ENCODE peak calls at places on chromosomes 5 and 9, in ten cellular contexts. One of them, this sample, is unnamed.

GRCh38 chr5:21663082-21663481 is 1190.1 kb downstream of the CDH12 start:
- DNase-seq in GM12878: no peak
- DNase-seq in HFFc6: no peak
- DNase-seq in left lung: no peak
- DNase-seq in tibial nerve: no peak
- DNase-seq in sigmoid colon: no peak
- DNase-seq in right atrium auricular region: no peak
- DNase-seq in HCT116: no peak
- DNase-seq in Calu3: no peak
- DNase-seq in cardiac fibroblast: no peak
- DNase-seq in this sample: no peak

GRCh38 chr5:134586866-134587524 is 45.6 kb downstream of the SAR1B start:
- DNase-seq in GM12878: peak; percentile 45
- DNase-seq in HFFc6: peak; percentile 72
- DNase-seq in left lung: peak; percentile 94
- DNase-seq in tibial nerve: peak; percentile 86
- DNase-seq in sigmoid colon: peak; percentile 87
- DNase-seq in right atrium auricular region: peak; percentile 84
- DNase-seq in HCT116: peak; percentile 85
- DNase-seq in Calu3: peak; percentile 97
- DNase-seq in cardiac fibroblast: peak; percentile 84
- DNase-seq in this sample: peak; percentile 86

GRCh38 chr5:81202652-81203051 is 30.5 kb upstream of the CKMT2 start:
- DNase-seq in GM12878: no peak
- DNase-seq in HFFc6: no peak
- DNase-seq in left lung: no peak
- DNase-seq in tibial nerve: no peak
- DNase-seq in sigmoid colon: no peak
- DNase-seq in right atrium auricular region: no peak
- DNase-seq in HCT116: no peak
- DNase-seq in Calu3: no peak
- DNase-seq in cardiac fibroblast: peak; percentile 6
- DNase-seq in this sample: peak; percentile 21

GRCh38 chr5:125370486-125370885 is 624.0 kb upstream of the ZNF608 start:
- DNase-seq in GM12878: no peak
- DNase-seq in HFFc6: no peak
- DNase-seq in left lung: no peak
- DNase-seq in tibial nerve: no peak
- DNase-seq in sigmoid colon: no peak
- DNase-seq in right atrium auricular region: no peak
- DNase-seq in HCT116: no peak
- DNase-seq in Calu3: no peak
- DNase-seq in cardiac fibroblast: no peak
- DNase-seq in this sample: no peak

GRCh38 chr5:5532306-5533076 is 110.0 kb downstream of the ICE1 start:
- DNase-seq in GM12878: no peak
- DNase-seq in HFFc6: no peak
- DNase-seq in left lung: no peak
- DNase-seq in tibial nerve: no peak
- DNase-seq in sigmoid colon: no peak
- DNase-seq in right atrium auricular region: no peak
- DNase-seq in HCT116: no peak
- DNase-seq in Calu3: no peak
- DNase-seq in cardiac fibroblast: no peak
- DNase-seq in this sample: no peak

GRCh38 chr5:148999741-149000140 is 63.1 kb downstream of the SH3TC2 start:
- DNase-seq in GM12878: no peak
- DNase-seq in HFFc6: no peak
- DNase-seq in left lung: no peak
- DNase-seq in tibial nerve: no peak
- DNase-seq in sigmoid colon: no peak
- DNase-seq in right atrium auricular region: no peak
- DNase-seq in HCT116: no peak
- DNase-seq in Calu3: no peak
- DNase-seq in cardiac fibroblast: no peak
- DNase-seq in this sample: no peak

GRCh38 chr5:37710965-37711364 is 128.9 kb downstream of the GDNF start:
- DNase-seq in GM12878: no peak
- DNase-seq in HFFc6: peak; percentile 18
- DNase-seq in left lung: no peak
- DNase-seq in tibial nerve: no peak
- DNase-seq in sigmoid colon: no peak
- DNase-seq in right atrium auricular region: no peak
- DNase-seq in HCT116: no peak
- DNase-seq in Calu3: no peak
- DNase-seq in cardiac fibroblast: peak; percentile 43
- DNase-seq in this sample: no peak

GRCh38 chr9:136308262-136309053 is 4.6 kb upstream of the CCDC187 start:
- DNase-seq in GM12878: no peak
- DNase-seq in HFFc6: no peak
- DNase-seq in left lung: no peak
- DNase-seq in tibial nerve: no peak
- DNase-seq in sigmoid colon: no peak
- DNase-seq in right atrium auricular region: no peak
- DNase-seq in HCT116: no peak
- DNase-seq in Calu3: no peak
- DNase-seq in cardiac fibroblast: no peak
- DNase-seq in this sample: no peak

GRCh38 chr5:55572600-55572999 is 37.8 kb upstream of the PLPP1 start:
- DNase-seq in GM12878: no peak
- DNase-seq in HFFc6: no peak
- DNase-seq in left lung: no peak
- DNase-seq in tibial nerve: no peak
- DNase-seq in sigmoid colon: no peak
- DNase-seq in right atrium auricular region: no peak
- DNase-seq in HCT116: no peak
- DNase-seq in Calu3: no peak
- DNase-seq in cardiac fibroblast: no peak
- DNase-seq in this sample: no peak

GRCh38 chr5:132684496-132684895 is 10.7 kb downstream of the IL4 start:
- DNase-seq in GM12878: no peak
- DNase-seq in HFFc6: no peak
- DNase-seq in left lung: no peak
- DNase-seq in tibial nerve: no peak
- DNase-seq in sigmoid colon: no peak
- DNase-seq in right atrium auricular region: no peak
- DNase-seq in HCT116: no peak
- DNase-seq in Calu3: no peak
- DNase-seq in cardiac fibroblast: no peak
- DNase-seq in this sample: no peak

GRCh38 chr5:176625966-176626875 is 4.1 kb downstream of the SNCB start:
- DNase-seq in GM12878: no peak
- DNase-seq in HFFc6: no peak
- DNase-seq in left lung: no peak
- DNase-seq in tibial nerve: no peak
- DNase-seq in sigmoid colon: no peak
- DNase-seq in right atrium auricular region: no peak
- DNase-seq in HCT116: no peak
- DNase-seq in Calu3: peak; percentile 42
- DNase-seq in cardiac fibroblast: no peak
- DNase-seq in this sample: no peak

GRCh38 chr5:62886603-62887315 is 308.1 kb downstream of the LRRC70 start:
- DNase-seq in GM12878: no peak
- DNase-seq in HFFc6: no peak
- DNase-seq in left lung: no peak
- DNase-seq in tibial nerve: no peak
- DNase-seq in sigmoid colon: no peak
- DNase-seq in right atrium auricular region: no peak
- DNase-seq in HCT116: no peak
- DNase-seq in Calu3: peak; percentile 3
- DNase-seq in cardiac fibroblast: peak; percentile 1
- DNase-seq in this sample: no peak

GRCh38 chr9:133031130-133031422 is 279 bp downstream of the GTF3C5 start:
- DNase-seq in GM12878: no peak
- DNase-seq in HFFc6: no peak
- DNase-seq in left lung: no peak
- DNase-seq in tibial nerve: no peak
- DNase-seq in sigmoid colon: no peak
- DNase-seq in right atrium auricular region: no peak
- DNase-seq in HCT116: no peak
- DNase-seq in Calu3: no peak
- DNase-seq in cardiac fibroblast: no peak
- DNase-seq in this sample: no peak

GRCh38 chr9:16217933-16218830 is 652.3 kb downstream of the BNC2 start:
- DNase-seq in GM12878: no peak
- DNase-seq in HFFc6: no peak
- DNase-seq in left lung: no peak
- DNase-seq in tibial nerve: no peak
- DNase-seq in sigmoid colon: no peak
- DNase-seq in right atrium auricular region: no peak
- DNase-seq in HCT116: no peak
- DNase-seq in Calu3: no peak
- DNase-seq in cardiac fibroblast: no peak
- DNase-seq in this sample: no peak

GRCh38 chr5:140801494-140801841 is 611 bp downstream of the PCDHA3 start:
- DNase-seq in GM12878: no peak
- DNase-seq in HFFc6: no peak
- DNase-seq in left lung: no peak
- DNase-seq in tibial nerve: peak; percentile 11
- DNase-seq in sigmoid colon: no peak
- DNase-seq in right atrium auricular region: no peak
- DNase-seq in HCT116: no peak
- DNase-seq in Calu3: no peak
- DNase-seq in cardiac fibroblast: peak; percentile 9
- DNase-seq in this sample: no peak
- TF ChIP-seq CTCF in GM12878: no peak
- TF ChIP-seq CTCF in HFFc6: peak; percentile 13
- TF ChIP-seq CTCF in left lung: peak; percentile 10
- TF ChIP-seq CTCF in tibial nerve: peak; percentile 16
- TF ChIP-seq CTCF in sigmoid colon: no peak
- TF ChIP-seq CTCF in right atrium auricular region: no peak
- TF ChIP-seq CTCF in HCT116: no peak
- TF ChIP-seq CTCF in Calu3: no peak
- TF ChIP-seq CTCF in cardiac fibroblast: no peak
- TF ChIP-seq CTCF in this sample: no peak

DNA sequence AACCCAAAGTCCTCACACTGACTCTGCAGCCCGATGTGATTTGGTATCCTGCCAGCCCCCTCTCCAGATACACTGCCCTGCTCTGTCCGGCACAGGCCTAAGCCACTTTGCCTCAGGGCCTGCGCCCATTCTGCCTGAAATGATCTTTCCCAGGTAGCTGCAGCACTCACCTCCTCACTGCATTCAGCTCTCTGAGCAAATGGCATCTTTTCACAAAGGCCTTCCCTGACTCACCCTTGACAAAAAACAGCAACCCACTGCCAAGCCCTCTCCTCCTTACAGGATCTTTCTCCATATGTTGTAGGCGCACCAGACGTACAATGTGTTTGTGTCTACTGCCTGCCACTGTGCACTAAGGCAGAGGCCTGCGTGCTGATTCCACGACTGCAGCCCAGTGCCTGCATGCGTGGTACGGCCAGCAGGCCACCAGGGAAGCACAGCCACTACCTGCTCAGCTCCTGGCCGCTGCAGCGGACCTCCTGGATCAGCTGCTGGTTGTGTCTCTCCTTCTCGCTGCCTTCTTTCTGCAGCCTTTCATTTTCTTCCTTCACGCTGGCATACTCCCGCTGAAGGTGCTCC is 171.2 kb downstream of the CDK5RAP2 start:
- DNase-seq in GM12878: no peak
- DNase-seq in HFFc6: no peak
- DNase-seq in left lung: no peak
- DNase-seq in tibial nerve: no peak
- DNase-seq in sigmoid colon: no peak
- DNase-seq in right atrium auricular region: no peak
- DNase-seq in HCT116: no peak
- DNase-seq in Calu3: no peak
- DNase-seq in cardiac fibroblast: no peak
- DNase-seq in this sample: no peak
- TF ChIP-seq CTCF in GM12878: no peak
- TF ChIP-seq CTCF in HFFc6: no peak
- TF ChIP-seq CTCF in left lung: no peak
- TF ChIP-seq CTCF in tibial nerve: no peak
- TF ChIP-seq CTCF in sigmoid colon: no peak
- TF ChIP-seq CTCF in right atrium auricular region: no peak
- TF ChIP-seq CTCF in HCT116: no peak
- TF ChIP-seq CTCF in Calu3: no peak
- TF ChIP-seq CTCF in cardiac fibroblast: no peak
- TF ChIP-seq CTCF in this sample: no peak

GRCh38 chr9:82570226-82570625 is 492.7 kb downstream of the RASEF start:
- DNase-seq in GM12878: no peak
- DNase-seq in HFFc6: no peak
- DNase-seq in left lung: no peak
- DNase-seq in tibial nerve: no peak
- DNase-seq in sigmoid colon: no peak
- DNase-seq in right atrium auricular region: no peak
- DNase-seq in HCT116: no peak
- DNase-seq in Calu3: no peak
- DNase-seq in cardiac fibroblast: no peak
- DNase-seq in this sample: no peak
- TF ChIP-seq CTCF in GM12878: no peak
- TF ChIP-seq CTCF in HFFc6: no peak
- TF ChIP-seq CTCF in left lung: no peak
- TF ChIP-seq CTCF in tibial nerve: no peak
- TF ChIP-seq CTCF in sigmoid colon: no peak
- TF ChIP-seq CTCF in right atrium auricular region: no peak
- TF ChIP-seq CTCF in HCT116: no peak
- TF ChIP-seq CTCF in Calu3: no peak
- TF ChIP-seq CTCF in cardiac fibroblast: no peak
- TF ChIP-seq CTCF in this sample: no peak

GRCh38 chr5:2576823-2577222 is 174.7 kb downstream of the IRX2 start:
- DNase-seq in GM12878: no peak
- DNase-seq in HFFc6: no peak
- DNase-seq in left lung: peak; percentile 55
- DNase-seq in tibial nerve: no peak
- DNase-seq in sigmoid colon: no peak
- DNase-seq in right atrium auricular region: no peak
- DNase-seq in HCT116: no peak
- DNase-seq in Calu3: no peak
- DNase-seq in cardiac fibroblast: no peak
- DNase-seq in this sample: no peak

GRCh38 chr5:2579126-2579525 is 172.4 kb downstream of the IRX2 start:
- DNase-seq in GM12878: no peak
- DNase-seq in HFFc6: no peak
- DNase-seq in left lung: no peak
- DNase-seq in tibial nerve: no peak
- DNase-seq in sigmoid colon: no peak
- DNase-seq in right atrium auricular region: no peak
- DNase-seq in HCT116: no peak
- DNase-seq in Calu3: no peak
- DNase-seq in cardiac fibroblast: no peak
- DNase-seq in this sample: no peak

GRCh38 chr5:2575292-2575691 is 176.2 kb downstream of the IRX2 start:
- DNase-seq in GM12878: no peak
- DNase-seq in HFFc6: no peak
- DNase-seq in left lung: no peak
- DNase-seq in tibial nerve: no peak
- DNase-seq in sigmoid colon: no peak
- DNase-seq in right atrium auricular region: no peak
- DNase-seq in HCT116: no peak
- DNase-seq in Calu3: no peak
- DNase-seq in cardiac fibroblast: no peak
- DNase-seq in this sample: no peak

GRCh38 chr5:2574155-2574554 is 177.3 kb downstream of the IRX2 start:
- DNase-seq in GM12878: no peak
- DNase-seq in HFFc6: no peak
- DNase-seq in left lung: no peak
- DNase-seq in tibial nerve: no peak
- DNase-seq in sigmoid colon: no peak
- DNase-seq in right atrium auricular region: no peak
- DNase-seq in HCT116: no peak
- DNase-seq in Calu3: no peak
- DNase-seq in cardiac fibroblast: no peak
- DNase-seq in this sample: no peak

GRCh38 chr5:2577637-2578036 is 173.8 kb downstream of the IRX2 start:
- DNase-seq in GM12878: no peak
- DNase-seq in HFFc6: no peak
- DNase-seq in left lung: peak; percentile 57
- DNase-seq in tibial nerve: no peak
- DNase-seq in sigmoid colon: no peak
- DNase-seq in right atrium auricular region: no peak
- DNase-seq in HCT116: no peak
- DNase-seq in Calu3: no peak
- DNase-seq in cardiac fibroblast: no peak
- DNase-seq in this sample: no peak
- TF ChIP-seq CTCF in GM12878: no peak
- TF ChIP-seq CTCF in HFFc6: no peak
- TF ChIP-seq CTCF in left lung: no peak
- TF ChIP-seq CTCF in tibial nerve: no peak
- TF ChIP-seq CTCF in sigmoid colon: no peak
- TF ChIP-seq CTCF in right atrium auricular region: no peak
- TF ChIP-seq CTCF in HCT116: no peak
- TF ChIP-seq CTCF in Calu3: no peak
- TF ChIP-seq CTCF in cardiac fibroblast: no peak
- TF ChIP-seq CTCF in this sample: no peak